ENCODE peak calls at places on chromosomes 6 and 20, in seven cellular contexts. One of them, this sample, is unnamed.

GRCh38 chr6:128139519-128139918 is 238.7 kb upstream of the THEMIS start:
- DNase-seq in AG04450: no peak
- DNase-seq in heart left ventricle: no peak
- DNase-seq in breast epithelium: no peak
- DNase-seq in SJSA1: no peak
- DNase-seq in fibroblast of lung: peak; percentile 72
- DNase-seq in CD4-positive, CD25-positive, alpha-beta regulatory T cell: no peak
- DNase-seq in this sample: no peak

GRCh38 chr20:32006053-32006452 is 4.2 kb upstream of the CCM2L start:
- DNase-seq in fibroblast of lung: no peak
- DNase-seq in breast epithelium: no peak
- DNase-seq in SJSA1: no peak
- DNase-seq in AG04450: no peak
- DNase-seq in CD4-positive, CD25-positive, alpha-beta regulatory T cell: no peak
- DNase-seq in heart left ventricle: no peak
- DNase-seq in this sample: no peak

GRCh38 chr20:1130849-1131248 is 12.4 kb downstream of the PSMF1 start:
- DNase-seq in fibroblast of lung: no peak
- DNase-seq in AG04450: no peak
- DNase-seq in CD4-positive, CD25-positive, alpha-beta regulatory T cell: no peak
- DNase-seq in heart left ventricle: peak; percentile 28
- DNase-seq in SJSA1: no peak
- DNase-seq in breast epithelium: no peak
- DNase-seq in this sample: peak; percentile 1

GRCh38 chr6:135851442-135852271 is at the start of gene PDE7B:
- DNase-seq in CD4-positive, CD25-positive, alpha-beta regulatory T cell: peak; percentile 13
- DNase-seq in AG04450: peak; percentile 97
- DNase-seq in heart left ventricle: peak; percentile 81
- DNase-seq in breast epithelium: peak; percentile 58
- DNase-seq in fibroblast of lung: peak; percentile 98
- DNase-seq in SJSA1: peak; percentile 65
- DNase-seq in this sample: peak; percentile 68

GRCh38 chr20:63183422-63184146 is 32.3 kb downstream of the YTHDF1 start:
- DNase-seq in heart left ventricle: no peak
- DNase-seq in fibroblast of lung: no peak
- DNase-seq in SJSA1: no peak
- DNase-seq in AG04450: no peak
- DNase-seq in CD4-positive, CD25-positive, alpha-beta regulatory T cell: peak; percentile 32
- DNase-seq in breast epithelium: no peak
- DNase-seq in this sample: no peak

GRCh38 chr20:58192567-58192966 is 35.9 kb downstream of the ANKRD60 start:
- DNase-seq in heart left ventricle: no peak
- DNase-seq in CD4-positive, CD25-positive, alpha-beta regulatory T cell: peak; percentile 6
- DNase-seq in breast epithelium: no peak
- DNase-seq in AG04450: no peak
- DNase-seq in SJSA1: no peak
- DNase-seq in fibroblast of lung: no peak
- DNase-seq in this sample: no peak

GRCh38 chr6:110180228-110181008 is at the start of gene CDC40:
- DNase-seq in SJSA1: peak; percentile 52
- DNase-seq in heart left ventricle: peak; percentile 68
- DNase-seq in CD4-positive, CD25-positive, alpha-beta regulatory T cell: no peak
- DNase-seq in AG04450: no peak
- DNase-seq in fibroblast of lung: no peak
- DNase-seq in breast epithelium: peak; percentile 28
- DNase-seq in this sample: peak; percentile 27

GRCh38 chr20:45365444-45365970 is 2.6 kb downstream of the SYS1 start:
- DNase-seq in breast epithelium: no peak
- DNase-seq in SJSA1: no peak
- DNase-seq in fibroblast of lung: no peak
- DNase-seq in heart left ventricle: no peak
- DNase-seq in CD4-positive, CD25-positive, alpha-beta regulatory T cell: no peak
- DNase-seq in AG04450: no peak
- DNase-seq in this sample: no peak

GRCh38 chr20:57439432-57439831 is 48.2 kb downstream of the RBM38 start:
- DNase-seq in AG04450: no peak
- DNase-seq in heart left ventricle: peak; percentile 82
- DNase-seq in fibroblast of lung: no peak
- DNase-seq in breast epithelium: peak; percentile 96
- DNase-seq in CD4-positive, CD25-positive, alpha-beta regulatory T cell: no peak
- DNase-seq in SJSA1: no peak
- DNase-seq in this sample: peak; percentile 48

GRCh38 chr6:166567107-166567506 is 19.4 kb downstream of the RAMACL start:
- DNase-seq in fibroblast of lung: peak; percentile 99
- DNase-seq in heart left ventricle: no peak
- DNase-seq in AG04450: peak; percentile 86
- DNase-seq in breast epithelium: no peak
- DNase-seq in SJSA1: peak; percentile 91
- DNase-seq in CD4-positive, CD25-positive, alpha-beta regulatory T cell: no peak
- DNase-seq in this sample: no peak

GRCh38 chr20:7704021-7704420 is 236.2 kb downstream of the HAO1 start:
- DNase-seq in SJSA1: no peak
- DNase-seq in heart left ventricle: no peak
- DNase-seq in fibroblast of lung: no peak
- DNase-seq in CD4-positive, CD25-positive, alpha-beta regulatory T cell: no peak
- DNase-seq in breast epithelium: no peak
- DNase-seq in AG04450: no peak
- DNase-seq in this sample: no peak

GRCh38 chr20:2673453-2673852 is 9.4 kb upstream of the IDH3B start:
- DNase-seq in heart left ventricle: no peak
- DNase-seq in breast epithelium: no peak
- DNase-seq in AG04450: no peak
- DNase-seq in fibroblast of lung: no peak
- DNase-seq in SJSA1: no peak
- DNase-seq in CD4-positive, CD25-positive, alpha-beta regulatory T cell: no peak
- DNase-seq in this sample: no peak

GRCh38 chr20:23612385-23612784 is 6.7 kb upstream of the CST9 start:
- DNase-seq in heart left ventricle: no peak
- DNase-seq in breast epithelium: no peak
- DNase-seq in CD4-positive, CD25-positive, alpha-beta regulatory T cell: no peak
- DNase-seq in AG04450: no peak
- DNase-seq in SJSA1: no peak
- DNase-seq in fibroblast of lung: no peak
- DNase-seq in this sample: no peak

GRCh38 chr20:58554541-58554940 is 39.3 kb upstream of the APCDD1L start:
- DNase-seq in CD4-positive, CD25-positive, alpha-beta regulatory T cell: no peak
- DNase-seq in AG04450: no peak
- DNase-seq in fibroblast of lung: no peak
- DNase-seq in heart left ventricle: no peak
- DNase-seq in breast epithelium: no peak
- DNase-seq in SJSA1: peak; percentile 30
- DNase-seq in this sample: no peak

GRCh38 chr6:157571269-157571668 is 190.3 kb downstream of the ZDHHC14 start:
- DNase-seq in AG04450: no peak
- DNase-seq in CD4-positive, CD25-positive, alpha-beta regulatory T cell: no peak
- DNase-seq in fibroblast of lung: no peak
- DNase-seq in SJSA1: no peak
- DNase-seq in breast epithelium: no peak
- DNase-seq in heart left ventricle: no peak
- DNase-seq in this sample: no peak

GRCh38 chr6:105014448-105014847 is 57.5 kb downstream of the LIN28B start:
- DNase-seq in SJSA1: no peak
- DNase-seq in heart left ventricle: no peak
- DNase-seq in CD4-positive, CD25-positive, alpha-beta regulatory T cell: no peak
- DNase-seq in AG04450: no peak
- DNase-seq in fibroblast of lung: no peak
- DNase-seq in breast epithelium: no peak
- DNase-seq in this sample: no peak

GRCh38 chr6:166936079-166936787 is 20.1 kb downstream of the RNASET2 start:
- DNase-seq in fibroblast of lung: no peak
- DNase-seq in CD4-positive, CD25-positive, alpha-beta regulatory T cell: no peak
- DNase-seq in breast epithelium: peak; percentile 16
- DNase-seq in heart left ventricle: no peak
- DNase-seq in AG04450: no peak
- DNase-seq in SJSA1: no peak
- DNase-seq in this sample: no peak

GRCh38 chr6:30902709-30903108 is 5.3 kb upstream of the GTF2H4 start:
- DNase-seq in breast epithelium: no peak
- DNase-seq in CD4-positive, CD25-positive, alpha-beta regulatory T cell: no peak
- DNase-seq in SJSA1: no peak
- DNase-seq in AG04450: no peak
- DNase-seq in fibroblast of lung: no peak
- DNase-seq in heart left ventricle: no peak
- DNase-seq in this sample: no peak

GRCh38 chr6:64812138-64812537 is 894.9 kb downstream of the EYS start:
- DNase-seq in breast epithelium: no peak
- DNase-seq in CD4-positive, CD25-positive, alpha-beta regulatory T cell: no peak
- DNase-seq in SJSA1: no peak
- DNase-seq in fibroblast of lung: no peak
- DNase-seq in AG04450: no peak
- DNase-seq in heart left ventricle: no peak
- DNase-seq in this sample: no peak

GRCh38 chr20:5996765-5997164 is 46.3 kb downstream of the MCM8 start:
- DNase-seq in fibroblast of lung: no peak
- DNase-seq in CD4-positive, CD25-positive, alpha-beta regulatory T cell: peak; percentile 39
- DNase-seq in heart left ventricle: no peak
- DNase-seq in AG04450: no peak
- DNase-seq in breast epithelium: no peak
- DNase-seq in SJSA1: no peak
- DNase-seq in this sample: no peak

GRCh38 chr20:63850689-63851547 is 10.4 kb upstream of the ABHD16B start:
- DNase-seq in AG04450: no peak
- DNase-seq in fibroblast of lung: no peak
- DNase-seq in SJSA1: no peak
- DNase-seq in heart left ventricle: no peak
- DNase-seq in CD4-positive, CD25-positive, alpha-beta regulatory T cell: no peak
- DNase-seq in breast epithelium: no peak
- DNase-seq in this sample: no peak

GRCh38 chr6:163745566-163746400 is 331.3 kb downstream of the QKI start:
- DNase-seq in SJSA1: peak; percentile 95
- DNase-seq in heart left ventricle: peak; percentile 79
- DNase-seq in breast epithelium: no peak
- DNase-seq in AG04450: peak; percentile 47
- DNase-seq in fibroblast of lung: peak; percentile 97
- DNase-seq in CD4-positive, CD25-positive, alpha-beta regulatory T cell: no peak
- DNase-seq in this sample: no peak

GRCh38 chr6:70592391-70593117 is 25.8 kb downstream of the SDHAF4 start:
- DNase-seq in SJSA1: no peak
- DNase-seq in breast epithelium: no peak
- DNase-seq in AG04450: no peak
- DNase-seq in CD4-positive, CD25-positive, alpha-beta regulatory T cell: no peak
- DNase-seq in heart left ventricle: no peak
- DNase-seq in fibroblast of lung: peak; percentile 64
- DNase-seq in this sample: no peak

GRCh38 chr6:105209950-105210706 is 30.3 kb upstream of the POPDC3 start:
- DNase-seq in AG04450: peak; percentile 33
- DNase-seq in SJSA1: no peak
- DNase-seq in breast epithelium: no peak
- DNase-seq in fibroblast of lung: peak; percentile 90
- DNase-seq in heart left ventricle: no peak
- DNase-seq in CD4-positive, CD25-positive, alpha-beta regulatory T cell: no peak
- DNase-seq in this sample: no peak

GRCh38 chr20:59495894-59496510 is 108.3 kb upstream of the PHACTR3 start:
- DNase-seq in AG04450: peak; percentile 18
- DNase-seq in breast epithelium: peak; percentile 36
- DNase-seq in CD4-positive, CD25-positive, alpha-beta regulatory T cell: peak; percentile 57
- DNase-seq in SJSA1: peak; percentile 63
- DNase-seq in heart left ventricle: peak; percentile 61
- DNase-seq in fibroblast of lung: peak; percentile 39
- DNase-seq in this sample: peak; percentile 50

GRCh38 chr6:42451595-42452170 is at the start of gene TRERF1:
- DNase-seq in breast epithelium: no peak
- DNase-seq in CD4-positive, CD25-positive, alpha-beta regulatory T cell: peak; percentile 61
- DNase-seq in fibroblast of lung: peak; percentile 78
- DNase-seq in SJSA1: peak; percentile 68
- DNase-seq in heart left ventricle: peak; percentile 58
- DNase-seq in AG04450: peak; percentile 55
- DNase-seq in this sample: no peak

GRCh38 chr20:64205611-64206026 is 41.4 kb downstream of the MYT1 start:
- DNase-seq in heart left ventricle: no peak
- DNase-seq in CD4-positive, CD25-positive, alpha-beta regulatory T cell: no peak
- DNase-seq in AG04450: no peak
- DNase-seq in fibroblast of lung: no peak
- DNase-seq in SJSA1: no peak
- DNase-seq in breast epithelium: no peak
- DNase-seq in this sample: peak; percentile 28

GRCh38 chr20:53897884-53898557 is 172.4 kb downstream of the BCAS1 start:
- DNase-seq in heart left ventricle: no peak
- DNase-seq in fibroblast of lung: no peak
- DNase-seq in AG04450: no peak
- DNase-seq in CD4-positive, CD25-positive, alpha-beta regulatory T cell: no peak
- DNase-seq in SJSA1: no peak
- DNase-seq in breast epithelium: no peak
- DNase-seq in this sample: no peak
- H3K27ac ChIP-seq in heart left ventricle: no peak overlapping the region
- H3K27ac ChIP-seq in fibroblast of lung: no peak overlapping the region
- H3K27ac ChIP-seq in AG04450: no peak overlapping the region
- H3K27ac ChIP-seq in CD4-positive, CD25-positive, alpha-beta regulatory T cell: no peak overlapping the region
- H3K27ac ChIP-seq in SJSA1: no peak overlapping the region
- H3K27ac ChIP-seq in breast epithelium: peak overlapping the region; percentile 73
- H3K27ac ChIP-seq in this sample: no peak overlapping the region

GRCh38 chr20:49184691-49185070 is 3.5 kb downstream of the STAU1 start:
- DNase-seq in fibroblast of lung: no peak
- DNase-seq in breast epithelium: no peak
- DNase-seq in AG04450: no peak
- DNase-seq in SJSA1: no peak
- DNase-seq in heart left ventricle: no peak
- DNase-seq in CD4-positive, CD25-positive, alpha-beta regulatory T cell: no peak
- DNase-seq in this sample: no peak
- H3K27ac ChIP-seq in fibroblast of lung: no peak overlapping the region
- H3K27ac ChIP-seq in breast epithelium: no peak overlapping the region
- H3K27ac ChIP-seq in AG04450: no peak overlapping the region
- H3K27ac ChIP-seq in SJSA1: no peak overlapping the region
- H3K27ac ChIP-seq in heart left ventricle: no peak overlapping the region
- H3K27ac ChIP-seq in CD4-positive, CD25-positive, alpha-beta regulatory T cell: no peak overlapping the region
- H3K27ac ChIP-seq in this sample: no peak overlapping the region

GRCh38 chr6:25927721-25928359 is 2.7 kb downstream of the SLC17A2 start:
- DNase-seq in fibroblast of lung: peak; percentile 35
- DNase-seq in breast epithelium: no peak
- DNase-seq in CD4-positive, CD25-positive, alpha-beta regulatory T cell: no peak
- DNase-seq in heart left ventricle: no peak
- DNase-seq in SJSA1: no peak
- DNase-seq in AG04450: no peak
- DNase-seq in this sample: no peak
- H3K27ac ChIP-seq in fibroblast of lung: no peak overlapping the region
- H3K27ac ChIP-seq in breast epithelium: no peak overlapping the region
- H3K27ac ChIP-seq in CD4-positive, CD25-positive, alpha-beta regulatory T cell: no peak overlapping the region
- H3K27ac ChIP-seq in heart left ventricle: no peak overlapping the region
- H3K27ac ChIP-seq in SJSA1: no peak overlapping the region
- H3K27ac ChIP-seq in AG04450: no peak overlapping the region
- H3K27ac ChIP-seq in this sample: no peak overlapping the region

DNA sequence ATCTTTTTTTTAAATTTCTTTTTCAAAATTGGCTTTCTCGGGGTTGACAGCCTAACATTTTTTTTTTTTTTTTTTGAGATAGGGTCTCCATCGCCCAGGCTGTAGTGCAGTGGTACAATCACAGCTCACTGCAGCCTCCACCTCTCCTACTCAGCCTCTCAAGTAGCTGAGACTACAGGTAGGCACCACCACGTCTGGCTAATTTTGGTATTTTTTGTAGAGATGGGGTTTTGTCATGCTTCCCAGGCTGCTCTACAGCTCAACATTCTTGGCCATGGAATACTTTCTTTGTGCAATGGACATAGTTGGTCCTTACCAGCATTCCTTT is 6.4 kb upstream of the CTNNBL1 start:
- DNase-seq in breast epithelium: no peak
- DNase-seq in SJSA1: no peak
- DNase-seq in heart left ventricle: no peak
- DNase-seq in AG04450: no peak
- DNase-seq in CD4-positive, CD25-positive, alpha-beta regulatory T cell: no peak
- DNase-seq in fibroblast of lung: no peak
- DNase-seq in this sample: no peak
- H3K27ac ChIP-seq in breast epithelium: no peak overlapping the region
- H3K27ac ChIP-seq in SJSA1: no peak overlapping the region
- H3K27ac ChIP-seq in heart left ventricle: no peak overlapping the region
- H3K27ac ChIP-seq in AG04450: no peak overlapping the region
- H3K27ac ChIP-seq in CD4-positive, CD25-positive, alpha-beta regulatory T cell: no peak overlapping the region
- H3K27ac ChIP-seq in fibroblast of lung: no peak overlapping the region
- H3K27ac ChIP-seq in this sample: no peak overlapping the region

This sample was measured in substantia nigra.